ENCODE peak calls at places on chromosomes 4 and X, in six cellular contexts. N is body of pancreas, S is WTC11, R is endothelial cell, W is cardiac muscle cell, I is type B pancreatic cell. T is an unnamed sample.

GRCh38 chr4:108683479-108683878 is 33.1 kb downstream of the OSTC start:
- DNase-seq in N (no peak), S (no peak), R (no peak), W (no peak), I (no peak), T (no peak)

GRCh38 chr4:1315838-1316536 is 26.3 kb downstream of the MAEA start:
- DNase-seq in N (no peak), S (no peak), R (no peak), W (no peak), I (no peak), T (no peak)

GRCh38 chr4:104901438-104901837 is 245.2 kb upstream of the TET2 start:
- DNase-seq in N (no peak), S (no peak), R (no peak), W (peak), I (no peak), T (no peak)

GRCh38 chr4:88006956-88007303 is 505 bp upstream of the PKD2 start:
- DNase-seq in N (no peak), S (peak), R (no peak), W (no peak), I (no peak), T (no peak)

GRCh38 chr4:66554844-66555243 is 884.6 kb upstream of the EPHA5 start:
- DNase-seq in N (no peak), S (no peak), R (no peak), W (no peak), I (no peak), T (no peak)

GRCh38 chrX:1261285-1261684 is 7.3 kb upstream of the CSF2RA start:
- DNase-seq in N (no peak), S (no peak), R (no peak), W (no peak), I (no peak), T (no peak)

GRCh38 chr4:110516106-110516922 is 40.4 kb downstream of the ENPEP start:
- DNase-seq in N (peak), S (peak), R (peak), W (peak), I (no peak), T (peak)

GRCh38 chr4:81180916-81181315 is 34.1 kb downstream of the PRKG2 start:
- DNase-seq in N (no peak), S (no peak), R (no peak), W (no peak), I (no peak), T (no peak)

GRCh38 chr4:15238720-15239119 is 189.1 kb upstream of the C1QTNF7 start:
- DNase-seq in N (no peak), S (peak), R (peak), W (peak), I (no peak), T (peak)

GRCh38 chrX:8341814-8342590 is 122.6 kb upstream of the VCX3B start:
- DNase-seq in N (no peak), S (no peak), R (no peak), W (no peak), I (no peak), T (no peak)

GRCh38 chr4:83931659-83932058 is 395.8 kb downstream of the GPAT3 start:
- DNase-seq in N (no peak), S (no peak), R (no peak), W (no peak), I (no peak), T (no peak)

GRCh38 chr4:188942606-188943005 is 803.4 kb downstream of the TRIML1 start:
- DNase-seq in N (no peak), S (no peak), R (no peak), W (no peak), I (no peak), T (no peak)

GRCh38 chr4:93645120-93645519 is 183.4 kb upstream of the ATOH1 start:
- DNase-seq in N (no peak), S (no peak), R (no peak), W (no peak), I (no peak), T (no peak)

GRCh38 chr4:93648258-93648657 is 180.3 kb upstream of the ATOH1 start:
- DNase-seq in N (no peak), S (no peak), R (no peak), W (no peak), I (no peak), T (no peak)

GRCh38 chr4:93649828-93650227 is 178.7 kb upstream of the ATOH1 start:
- DNase-seq in N (no peak), S (peak), R (no peak), W (no peak), I (no peak), T (no peak)

GRCh38 chr4:93646225-93646930 is 182.2 kb upstream of the ATOH1 start:
- DNase-seq in N (no peak), S (no peak), R (no peak), W (no peak), I (no peak), T (no peak)
- TF ChIP-seq CTCF in N (no peak), S (no peak), R (no peak), W (no peak), I (no peak), T (no peak)

GRCh38 chr4:144499777-144500176 is 146.2 kb upstream of the HHIP start:
- DNase-seq in N (no peak), S (no peak), R (no peak), W (no peak), I (no peak), T (peak)

GRCh38 chr4:144495944-144496343 is 150.0 kb upstream of the HHIP start:
- DNase-seq in N (no peak), S (no peak), R (no peak), W (no peak), I (no peak), T (no peak)

GRCh38 chr4:144504853-144505252 is 141.1 kb upstream of the HHIP start:
- DNase-seq in N (no peak), S (no peak), R (no peak), W (no peak), I (no peak), T (no peak)

GRCh38 chr4:144501231-144501780 is 144.7 kb upstream of the HHIP start:
- DNase-seq in N (no peak), S (no peak), R (no peak), W (peak), I (no peak), T (no peak)
- TF ChIP-seq CTCF in N (no peak), S (no peak), R (no peak), W (no peak), I (no peak), T (no peak)

DNA sequence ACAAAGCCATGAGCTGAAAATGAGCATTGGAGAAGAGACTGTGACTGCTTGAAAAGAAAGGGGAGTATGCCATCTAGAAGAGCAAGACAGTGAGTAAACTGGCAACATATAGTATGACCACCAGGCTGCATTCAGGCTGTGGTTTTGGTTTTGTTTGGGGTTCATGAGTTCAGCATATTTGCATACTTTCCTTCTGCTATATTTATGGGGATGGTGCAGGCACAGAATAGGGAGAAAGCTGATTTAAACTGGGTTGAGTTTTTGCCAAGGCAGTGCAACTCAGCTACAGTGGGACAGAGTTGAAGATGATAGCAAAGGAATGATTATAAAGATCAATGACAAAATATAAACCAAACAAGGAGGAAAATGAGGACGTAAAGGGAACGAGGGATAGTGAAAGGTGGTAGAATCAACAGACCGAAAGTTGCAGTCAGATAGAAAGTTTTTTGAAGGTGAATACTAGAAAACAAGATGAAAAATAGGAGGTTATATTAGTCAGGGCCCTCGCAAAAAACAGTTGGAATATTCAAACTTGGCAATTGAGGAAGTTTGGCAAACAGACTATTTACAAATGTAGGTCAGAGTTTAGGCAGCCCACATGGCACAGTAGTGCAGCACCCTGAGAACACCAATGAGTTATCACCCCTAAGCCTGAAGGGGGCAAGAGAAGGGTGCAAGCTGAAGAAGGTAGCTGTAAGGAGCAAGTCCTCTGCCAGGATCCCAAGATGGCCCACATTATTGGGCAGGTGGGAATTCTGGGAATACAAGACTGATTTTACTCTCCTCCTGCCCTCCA is 114.8 kb upstream of the MAP9 start:
- DNase-seq in N (no peak), S (no peak), R (no peak), W (no peak), I (no peak), T (peak)
- TF ChIP-seq CTCF in N (no peak), S (no peak), R (no peak), W (no peak), I (no peak), T (no peak)

DNA sequence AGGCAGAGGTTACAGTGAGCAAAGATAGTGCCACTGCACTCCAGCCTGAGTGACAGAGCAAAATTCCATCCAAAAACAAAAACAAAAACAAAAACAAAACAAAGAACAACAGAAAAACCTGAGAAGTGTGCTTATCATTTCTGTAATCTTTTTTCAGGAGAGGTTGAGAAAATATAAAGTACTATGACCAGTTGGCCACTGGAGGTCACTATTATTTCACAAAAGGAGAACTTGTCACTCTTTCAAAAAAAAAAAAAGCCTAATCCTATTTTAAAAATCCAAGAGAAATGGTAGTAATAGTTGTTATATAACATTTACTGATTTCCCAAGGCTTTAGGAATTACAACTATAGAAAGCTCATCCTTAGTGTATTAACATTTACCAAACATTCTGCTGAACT is 24.9 kb upstream of the RNF150 start:
- DNase-seq in N (no peak), S (no peak), R (no peak), W (peak), I (no peak), T (no peak)
- TF ChIP-seq CTCF in N (peak), S (no peak), R (peak), W (peak), I (peak), T (peak)

GRCh38 chrX:25343060-25343459 is 327.3 kb upstream of the ARX start:
- DNase-seq in N (no peak), S (no peak), R (no peak), W (no peak), I (no peak), T (no peak)
- TF ChIP-seq CTCF in N (no peak), S (no peak), R (no peak), W (no peak), I (no peak), T (no peak)

GRCh38 chrX:83759872-83760271 is 101.1 kb upstream of the CYLC1 start:
- DNase-seq in N (no peak), S (no peak), R (no peak), W (peak), I (no peak), T (peak)
- TF ChIP-seq CTCF in N (no peak), S (peak), R (peak), W (no peak), I (peak), T (peak)